ENCODE peak calls at places on chromosome X, in seven cellular contexts. K is HCT116, R is tibial nerve, W is Peyer's patch, Z is SK-N-MC, M is fibroblast of lung, E is neuronal stem cell. V is an unnamed sample.

GRCh38 chrX:46573896-46574336 is 351 bp downstream of the CHST7 start:
- DNase-seq in E (peak; percentile 32), K (no peak), R (peak; percentile 19), Z (no peak), W (peak; percentile 56), M (peak; percentile 65), V (peak; percentile 26)

GRCh38 chrX:119871245-119871598 is 311 bp downstream of the RNF113A start:
- DNase-seq in Z (no peak), K (no peak), W (no peak), R (no peak), M (peak; percentile 15), E (no peak), V (no peak)

GRCh38 chrX:42948723-42949122 is 170.8 kb upstream of the PPP1R2C start:
- DNase-seq in M (no peak), E (no peak), R (no peak), W (no peak), Z (no peak), K (no peak), V (no peak)

GRCh38 chrX:155768036-155768769 is 112.9 kb upstream of the VAMP7 start:
- DNase-seq in W (no peak), M (peak; percentile 15), R (no peak), E (no peak), Z (no peak), K (no peak), V (peak; percentile 27)

GRCh38 chrX:37905436-37906147 is 58.2 kb upstream of the DYNLT3 start:
- DNase-seq in M (peak; percentile 75), R (no peak), K (no peak), Z (no peak), W (peak; percentile 35), E (peak; percentile 21), V (no peak)

GRCh38 chrX:9805956-9806355 is 19.7 kb downstream of the SHROOM2 start:
- DNase-seq in K (no peak), R (no peak), Z (no peak), E (no peak), M (no peak), W (no peak), V (no peak)

GRCh38 chrX:42680651-42681050 is 97.3 kb downstream of the PPP1R2C start:
- DNase-seq in M (peak; percentile 26), E (peak; percentile 1), W (no peak), K (no peak), Z (no peak), R (no peak), V (no peak)

GRCh38 chrX:71111141-71111843 is at the start of gene IL2RG:
- DNase-seq in M (no peak), W (peak; percentile 66), R (no peak), Z (no peak), E (no peak), K (no peak), V (no peak)

GRCh38 chrX:38166478-38167083 is 54.1 kb downstream of the SRPX start:
- DNase-seq in K (peak; percentile 3), M (no peak), W (no peak), R (no peak), Z (peak; percentile 18), E (no peak), V (no peak)

GRCh38 chrX:133794151-133794550 is 191.2 kb downstream of the GPC3 start:
- DNase-seq in W (no peak), R (no peak), Z (no peak), K (no peak), M (no peak), E (no peak), V (no peak)

GRCh38 chrX:5380426-5380825 is 848.2 kb downstream of the NLGN4X start:
- DNase-seq in Z (no peak), E (no peak), K (no peak), M (no peak), R (no peak), W (no peak), V (no peak)

GRCh38 chrX:55008571-55009358 is 8.6 kb downstream of the APEX2 start:
- DNase-seq in R (no peak), M (peak; percentile 67), Z (no peak), E (no peak), K (peak; percentile 12), W (no peak), V (no peak)

GRCh38 chrX:34915463-34916225 is 27.0 kb upstream of the FAM47B start:
- DNase-seq in R (no peak), W (no peak), Z (no peak), M (no peak), K (no peak), E (no peak), V (no peak)

GRCh38 chrX:16748425-16748824 is 29.0 kb downstream of the SYAP1 start:
- DNase-seq in R (no peak), E (no peak), W (no peak), K (no peak), Z (no peak), M (no peak), V (no peak)

GRCh38 chrX:139508099-139508498 is 22.4 kb upstream of the F9 start:
- DNase-seq in R (no peak), Z (no peak), E (no peak), M (no peak), W (no peak), K (no peak), V (no peak)

GRCh38 chrX:31658360-31658759 is 586.5 kb upstream of the FTHL17 start:
- DNase-seq in E (no peak), M (peak; percentile 30), Z (no peak), K (no peak), W (no peak), R (no peak), V (no peak)

GRCh38 chrX:65697173-65697572 is 29.7 kb downstream of the MSN start:
- DNase-seq in Z (no peak), M (peak; percentile 85), W (no peak), E (no peak), R (no peak), K (no peak), V (no peak)

GRCh38 chrX:135420831-135421230 is 913 bp upstream of the SMIM10L2A start:
- DNase-seq in R (no peak), M (no peak), K (no peak), Z (no peak), W (no peak), E (no peak), V (no peak)

GRCh38 chrX:14948701-14949100 is 75.5 kb downstream of the MOSPD2 start:
- DNase-seq in R (no peak), E (no peak), M (no peak), K (no peak), W (no peak), Z (no peak), V (no peak)

GRCh38 chrX:15127010-15127409 is 142.9 kb downstream of the ASB9 start:
- DNase-seq in M (no peak), W (no peak), R (no peak), K (no peak), Z (no peak), E (no peak), V (no peak)

GRCh38 chrX:150358651-150359050 is 4.5 kb upstream of the MAMLD1 start:
- DNase-seq in K (no peak), W (no peak), R (no peak), Z (no peak), M (no peak), E (no peak), V (no peak)

GRCh38 chrX:65667503-65668355 is at the start of gene MSN:
- DNase-seq in K (no peak), Z (no peak), M (peak; percentile 57), R (peak; percentile 57), W (peak; percentile 64), E (peak; percentile 23), V (peak; percentile 87)

GRCh38 chrX:12955882-12956703 is 18.8 kb upstream of the TMSB4X start:
- DNase-seq in M (peak; percentile 81), K (peak; percentile 46), W (no peak), Z (no peak), R (no peak), E (no peak), V (peak; percentile 77)
- H3K4me3 ChIP-seq in M (no peak overlapping the region), K (no peak overlapping the region), W (peak overlapping the region; percentile 5), Z (no peak overlapping the region), R (no peak overlapping the region), E (no peak overlapping the region), V (no peak overlapping the region)

GRCh38 chrX:73830489-73831414 is 267.8 kb downstream of the CHIC1 start:
- DNase-seq in E (no peak), K (no peak), W (no peak), M (no peak), Z (no peak), R (no peak), V (no peak)

GRCh38 chrX:73826996-73827395 is 264.0 kb downstream of the CHIC1 start:
- DNase-seq in M (no peak), K (no peak), R (no peak), W (no peak), E (no peak), Z (no peak), V (no peak)

GRCh38 chrX:73827406-73827805 is 264.4 kb downstream of the CHIC1 start:
- DNase-seq in K (no peak), Z (no peak), R (no peak), M (no peak), W (no peak), E (no peak), V (no peak)

GRCh38 chrX:73829890-73830466 is 267.0 kb downstream of the CHIC1 start:
- DNase-seq in M (no peak), E (no peak), K (no peak), W (no peak), R (no peak), Z (no peak), V (no peak)

GRCh38 chrX:73828080-73828720 is 265.2 kb downstream of the CHIC1 start:
- DNase-seq in R (no peak), W (no peak), K (no peak), Z (no peak), M (no peak), E (no peak), V (no peak)
- H3K36me3 ChIP-seq in R (no peaks in the 10 kb centered on the region), W (no peaks in the 10 kb centered on the region), K (no peaks in the 10 kb centered on the region), Z (peaks cover 83% of the 10 kb centered on the region), M (no peaks in the 10 kb centered on the region), E (peaks cover 97% of the 10 kb centered on the region), V (peaks cover 57% of the 10 kb centered on the region)

DNA sequence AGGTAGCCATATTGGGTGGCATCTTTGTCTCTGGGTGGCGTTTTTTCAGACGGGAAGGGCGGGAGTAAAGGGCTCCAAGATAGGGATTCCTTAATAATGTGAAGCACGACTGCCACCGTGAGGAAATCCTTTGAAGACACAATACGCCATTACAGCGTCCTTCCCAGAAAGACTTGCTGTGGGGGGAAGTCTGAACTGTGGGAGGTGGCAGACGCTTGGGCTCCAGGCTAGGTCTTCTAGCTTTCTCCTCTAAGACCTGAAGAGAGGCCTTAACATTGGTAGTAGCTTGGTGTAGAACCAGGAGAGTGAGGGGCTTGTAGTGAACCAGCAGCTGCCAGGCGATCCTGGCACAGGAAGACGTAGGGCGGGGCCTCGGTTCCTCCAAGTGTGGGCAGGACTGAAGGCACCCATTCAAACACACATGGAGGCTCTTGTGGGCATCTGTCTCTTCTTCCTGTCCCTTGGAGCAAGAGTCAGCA is 197.3 kb downstream of the OR13H1 start:
- DNase-seq in E (no peak), R (no peak), W (no peak), M (peak; percentile 64), K (no peak), Z (no peak), V (peak; percentile 88)
- H3K27ac ChIP-seq in E (no peak overlapping the region), R (no peak overlapping the region), W (no peak overlapping the region), M (no peak overlapping the region), K (no peak overlapping the region), Z (no peak overlapping the region), V (peak overlapping the region; percentile 88)

DNA sequence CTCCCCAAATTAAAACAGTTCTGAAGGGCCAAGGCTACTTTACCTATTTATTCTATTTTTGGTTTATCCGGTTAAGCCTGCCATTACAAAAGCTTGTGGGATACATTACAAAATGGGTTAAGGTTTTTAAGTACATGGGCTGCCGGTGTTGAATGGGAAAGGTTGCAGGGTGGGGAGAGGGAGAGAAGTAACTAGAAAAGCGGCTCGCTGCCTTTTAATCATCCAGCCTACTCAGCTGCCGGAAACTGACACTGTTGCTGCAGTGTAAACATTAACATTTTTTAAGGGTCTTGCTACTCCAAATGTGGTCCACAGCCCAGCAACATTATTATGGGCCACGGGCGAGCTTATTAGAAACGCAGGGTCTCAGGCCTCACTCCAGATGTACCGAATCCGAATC is 1.5 kb upstream of the IL1RAPL1 start:
- DNase-seq in K (no peak), E (no peak), Z (no peak), R (no peak), M (no peak), W (no peak), V (no peak)
- H3K4me3 ChIP-seq in K (peak overlapping the region; percentile 70), E (peak overlapping the region; percentile 60), Z (no peak overlapping the region), R (no peak overlapping the region), M (peak overlapping the region; percentile 28), W (no peak overlapping the region), V (peak overlapping the region; percentile 48)